ENCODE peak calls at places on chromosomes 5 and 9, in five cellular contexts. W is keratinocyte, C is neural progenitor cell, S is mesenchymal stem cell, Y is H1. U is an unnamed sample.

GRCh38 chr5:156834916-156835315 is 15.2 kb upstream of the PPP1R2B start:
- DNase-seq in W (no peak), C (no peak), S (no peak), Y (no peak), U (no peak)

GRCh38 chr5:43065384-43066230 is 25.5 kb upstream of the ANXA2R start:
- DNase-seq in Y (no peak), S (peak; percentile 83), W (no peak), C (peak; percentile 49), U (peak; percentile 73)

GRCh38 chr9:93252781-93253530 is 69.0 kb downstream of the WNK2 start:
- DNase-seq in Y (no peak), S (no peak), C (no peak), W (no peak), U (no peak)

GRCh38 chr9:98556511-98556910 is 152.2 kb downstream of the GABBR2 start:
- DNase-seq in S (no peak), C (no peak), Y (no peak), W (no peak), U (no peak)

GRCh38 chr9:127130661-127131538 is 8.5 kb upstream of the ANGPTL2 start:
- DNase-seq in Y (no peak), S (peak; percentile 97), W (peak; percentile 35), C (no peak), U (peak; percentile 94)

GRCh38 chr9:69339620-69340019 is 14.6 kb downstream of the ENTREP1 start:
- DNase-seq in S (no peak), C (no peak), Y (no peak), W (no peak), U (no peak)

GRCh38 chr5:56815657-56816545 is 552 bp downstream of the MAP3K1 start:
- DNase-seq in S (peak; percentile 50), C (peak; percentile 65), W (no peak), Y (peak; percentile 72), U (peak; percentile 51)

GRCh38 chr5:171323806-171324632 is 15.0 kb downstream of the TLX3 start:
- DNase-seq in S (no peak), Y (no peak), W (no peak), C (peak; percentile 8), U (no peak)

GRCh38 chr9:34689512-34689911 is 1.6 kb downstream of the CCL19 start:
- DNase-seq in W (no peak), S (no peak), Y (no peak), C (no peak), U (no peak)

GRCh38 chr5:112628219-112628618 is 109.5 kb upstream of the APC start:
- DNase-seq in W (no peak), S (no peak), Y (no peak), C (peak; percentile 56), U (no peak)

GRCh38 chr9:29285818-29286217 is 1712.5 kb upstream of the C9orf72 start:
- DNase-seq in Y (no peak), S (no peak), C (peak; percentile 23), W (no peak), U (peak; percentile 3)

GRCh38 chr5:94968507-94969095 is 316.3 kb downstream of the MCTP1 start:
- DNase-seq in W (no peak), Y (no peak), S (peak; percentile 70), C (peak; percentile 81), U (peak; percentile 83)

DNA sequence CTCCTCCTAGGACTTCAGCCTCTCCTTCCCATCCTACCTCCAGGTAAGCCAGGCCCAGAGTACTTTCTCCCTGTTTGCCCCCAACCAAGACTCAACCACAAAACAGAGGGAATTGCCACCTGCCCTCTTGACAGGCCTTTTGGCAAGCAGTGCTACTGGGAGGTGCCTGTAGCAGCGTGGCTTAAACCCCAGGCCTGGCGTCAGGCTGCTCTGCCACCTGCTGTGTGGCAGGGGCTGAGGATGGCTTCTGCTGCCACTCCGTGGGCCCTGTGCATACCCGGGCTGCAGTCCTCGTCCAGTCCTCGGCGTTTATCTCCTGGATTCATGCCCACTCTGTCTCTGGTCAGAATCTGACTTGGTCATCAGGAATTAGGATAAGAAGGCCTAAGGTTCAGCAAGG is 163.1 kb downstream of the PAX5 start:
- DNase-seq in W (no peak), S (no peak), C (no peak), Y (no peak), U (no peak)
- H3K9ac ChIP-seq in W (no peak overlapping the region), S (no peak overlapping the region), C (no peak overlapping the region), Y (no peak overlapping the region), U (no peak overlapping the region)

GRCh38 chr5:180684623-180685161 is 35.3 kb upstream of the FLT4 start:
- DNase-seq in C (no peak), Y (no peak), W (no peak), S (no peak), U (no peak)

GRCh38 chr5:180689071-180689694 is 39.8 kb upstream of the FLT4 start:
- DNase-seq in S (no peak), W (no peak), Y (no peak), C (no peak), U (no peak)

GRCh38 chr5:180691046-180691445 is 41.6 kb upstream of the FLT4 start:
- DNase-seq in Y (no peak), W (no peak), S (no peak), C (no peak), U (no peak)

GRCh38 chr5:180690562-180690961 is 41.2 kb upstream of the FLT4 start:
- DNase-seq in S (no peak), C (peak; percentile 61), Y (no peak), W (no peak), U (no peak)

GRCh38 chr5:180688326-180689070 is 39.1 kb upstream of the FLT4 start:
- DNase-seq in Y (no peak), S (no peak), C (no peak), W (no peak), U (no peak)
- H3K9ac ChIP-seq in Y (no peak overlapping the region), S (no peak overlapping the region), C (no peak overlapping the region), W (no peak overlapping the region), U (no peak overlapping the region)

DNA sequence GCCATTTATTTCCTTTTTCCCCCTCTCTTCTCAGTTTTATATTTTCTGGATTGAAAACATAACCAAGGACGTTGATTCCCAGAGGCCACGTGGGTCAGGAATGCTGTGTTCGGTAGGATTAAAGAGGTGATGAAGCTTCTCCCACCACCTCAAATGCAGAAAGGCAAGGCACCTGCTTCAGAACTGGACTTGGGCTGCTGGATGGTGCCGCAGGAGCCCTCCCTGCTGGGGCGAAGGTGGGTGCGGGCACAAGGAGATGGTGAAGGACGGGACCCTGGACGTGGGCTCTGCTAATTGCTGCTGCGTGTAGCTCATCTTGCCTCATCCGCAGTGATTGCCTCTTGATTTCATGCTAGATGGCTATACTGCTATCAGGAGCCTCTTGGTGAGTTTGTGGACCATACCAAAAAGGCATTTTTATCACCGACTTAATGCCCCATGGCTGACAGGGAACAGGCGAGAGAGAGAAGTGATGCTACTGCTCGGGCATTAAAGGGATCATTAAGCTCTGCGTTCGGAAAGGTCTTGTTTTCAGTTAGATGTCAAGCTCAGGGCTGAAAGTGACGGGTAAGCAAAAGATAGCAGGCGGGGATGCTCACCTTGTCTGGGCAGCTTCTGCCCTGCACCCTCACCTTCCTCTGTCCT is 71.4 kb upstream of the FSTL4 start:
- DNase-seq in W (no peak), Y (no peak), C (no peak), S (no peak), U (no peak)
- H3K9ac ChIP-seq in W (no peak overlapping the region), Y (no peak overlapping the region), C (no peak overlapping the region), S (no peak overlapping the region), U (no peak overlapping the region)

GRCh38 chr5:34523382-34523716 is 132.8 kb upstream of the RAI14 start:
- DNase-seq in S (no peak), Y (no peak), W (no peak), C (no peak), U (no peak)
- H3K9ac ChIP-seq in S (peak overlapping the region; percentile 54), Y (no peak overlapping the region), W (no peak overlapping the region), C (no peak overlapping the region), U (no peak overlapping the region)

GRCh38 chr5:148794275-148794674 is 32.1 kb upstream of the ADRB2 start:
- DNase-seq in Y (no peak), C (no peak), W (no peak), S (no peak), U (no peak)
- H3K9ac ChIP-seq in Y (no peak overlapping the region), C (no peak overlapping the region), W (no peak overlapping the region), S (no peak overlapping the region), U (no peak overlapping the region)

DNA sequence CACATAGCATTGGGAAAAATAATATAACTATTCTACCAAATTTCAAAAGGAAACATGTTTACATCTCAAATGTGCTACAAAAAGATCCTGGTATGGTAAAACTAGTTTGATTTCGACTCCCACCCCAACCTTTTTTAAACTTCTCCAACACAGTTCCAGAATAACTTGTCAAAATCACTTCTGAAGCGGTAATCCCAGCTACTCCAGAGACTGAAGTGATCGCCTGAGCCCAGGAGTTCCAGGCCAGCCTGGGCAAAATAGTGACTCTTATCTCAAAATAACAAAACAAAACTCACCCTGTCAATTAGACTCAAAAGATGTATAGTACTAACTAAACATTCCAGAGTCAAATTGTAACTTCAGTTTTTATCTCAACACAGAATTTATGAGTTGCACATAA is 71.3 kb upstream of the RNF38 start:
- DNase-seq in Y (no peak), C (no peak), S (peak; percentile 22), W (no peak), U (no peak)
- H3K9ac ChIP-seq in Y (no peak overlapping the region), C (no peak overlapping the region), S (peak overlapping the region; percentile 94), W (peak overlapping the region; percentile 31), U (peak overlapping the region; percentile 1)

DNA sequence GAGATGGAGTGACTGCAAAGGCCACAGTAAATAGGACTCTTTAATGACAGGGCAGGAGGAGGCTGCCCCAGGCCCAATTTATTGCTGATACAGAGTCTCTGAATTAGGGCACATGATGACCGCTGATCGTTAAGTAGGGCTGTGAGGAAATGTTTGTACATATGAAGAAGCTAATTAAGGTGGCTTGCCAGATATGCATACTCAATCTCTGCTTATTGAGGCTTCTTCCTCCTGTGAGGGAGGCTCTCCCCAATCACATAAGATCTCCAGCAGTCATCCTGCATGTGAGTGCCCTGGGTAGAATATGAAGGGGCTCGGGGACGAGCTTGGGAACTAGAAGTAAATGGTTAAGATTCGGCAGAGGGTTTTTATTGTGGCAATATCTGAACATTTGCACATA is 8.2 kb upstream of the CD180 start:
- DNase-seq in Y (no peak), W (no peak), C (no peak), S (no peak), U (no peak)
- H3K9ac ChIP-seq in Y (no peak overlapping the region), W (no peak overlapping the region), C (no peak overlapping the region), S (no peak overlapping the region), U (no peak overlapping the region)

U was measured in fibroblast of lung.